ENCODE peak calls at places on chromosomes 6 and 20, in six cellular contexts. One of them, this sample, is unnamed. For H3K9me3, the result is how much of the 10 kb centered on the place peaks cover.

GRCh38 chr6:47098570-47098993 is 56.5 kb upstream of the ADGRF1 start:
- DNase-seq in adrenal gland: no peak
- DNase-seq in fibroblast of lung: peak
- DNase-seq in heart left ventricle: no peak
- DNase-seq in PC-3: no peak
- DNase-seq in effector memory CD4-positive, alpha-beta T cell: no peak
- DNase-seq in this sample: no peak

GRCh38 chr6:138087549-138087948 is 19.7 kb downstream of the PERP start:
- DNase-seq in adrenal gland: no peak
- DNase-seq in fibroblast of lung: peak
- DNase-seq in heart left ventricle: no peak
- DNase-seq in PC-3: peak
- DNase-seq in effector memory CD4-positive, alpha-beta T cell: no peak
- DNase-seq in this sample: no peak

GRCh38 chr6:95599691-95600090 is 22.4 kb downstream of the MANEA start:
- DNase-seq in adrenal gland: no peak
- DNase-seq in fibroblast of lung: no peak
- DNase-seq in heart left ventricle: no peak
- DNase-seq in PC-3: no peak
- DNase-seq in effector memory CD4-positive, alpha-beta T cell: no peak
- DNase-seq in this sample: no peak

GRCh38 chr6:136309171-136309570 is 19.5 kb upstream of the BCLAF1 start:
- DNase-seq in adrenal gland: no peak
- DNase-seq in fibroblast of lung: no peak
- DNase-seq in heart left ventricle: no peak
- DNase-seq in PC-3: no peak
- DNase-seq in effector memory CD4-positive, alpha-beta T cell: no peak
- DNase-seq in this sample: no peak

GRCh38 chr6:110053395-110054240 is 75.5 kb downstream of the GPR6 start:
- DNase-seq in adrenal gland: peak
- DNase-seq in fibroblast of lung: peak
- DNase-seq in heart left ventricle: peak
- DNase-seq in PC-3: peak
- DNase-seq in effector memory CD4-positive, alpha-beta T cell: no peak
- DNase-seq in this sample: no peak

GRCh38 chr6:446418-447366 is 55.1 kb downstream of the IRF4 start:
- DNase-seq in adrenal gland: no peak
- DNase-seq in fibroblast of lung: no peak
- DNase-seq in heart left ventricle: no peak
- DNase-seq in PC-3: peak
- DNase-seq in effector memory CD4-positive, alpha-beta T cell: peak
- DNase-seq in this sample: peak

GRCh38 chr6:70280462-70280861 is 22.4 kb downstream of the COL9A1 start:
- DNase-seq in adrenal gland: no peak
- DNase-seq in fibroblast of lung: no peak
- DNase-seq in heart left ventricle: no peak
- DNase-seq in PC-3: no peak
- DNase-seq in effector memory CD4-positive, alpha-beta T cell: no peak
- DNase-seq in this sample: no peak

GRCh38 chr6:37033255-37033654 is 27.8 kb downstream of the FGD2 start:
- DNase-seq in adrenal gland: no peak
- DNase-seq in fibroblast of lung: no peak
- DNase-seq in heart left ventricle: no peak
- DNase-seq in PC-3: peak
- DNase-seq in effector memory CD4-positive, alpha-beta T cell: no peak
- DNase-seq in this sample: no peak

GRCh38 chr6:169903122-169903521 is 151.7 kb downstream of the ERMARD start:
- DNase-seq in adrenal gland: no peak
- DNase-seq in fibroblast of lung: no peak
- DNase-seq in heart left ventricle: no peak
- DNase-seq in PC-3: no peak
- DNase-seq in effector memory CD4-positive, alpha-beta T cell: no peak
- DNase-seq in this sample: no peak

GRCh38 chr6:10643214-10643641 is 51.2 kb downstream of the C6orf52 start:
- DNase-seq in adrenal gland: no peak
- DNase-seq in fibroblast of lung: no peak
- DNase-seq in heart left ventricle: no peak
- DNase-seq in PC-3: no peak
- DNase-seq in effector memory CD4-positive, alpha-beta T cell: no peak
- DNase-seq in this sample: no peak

DNA sequence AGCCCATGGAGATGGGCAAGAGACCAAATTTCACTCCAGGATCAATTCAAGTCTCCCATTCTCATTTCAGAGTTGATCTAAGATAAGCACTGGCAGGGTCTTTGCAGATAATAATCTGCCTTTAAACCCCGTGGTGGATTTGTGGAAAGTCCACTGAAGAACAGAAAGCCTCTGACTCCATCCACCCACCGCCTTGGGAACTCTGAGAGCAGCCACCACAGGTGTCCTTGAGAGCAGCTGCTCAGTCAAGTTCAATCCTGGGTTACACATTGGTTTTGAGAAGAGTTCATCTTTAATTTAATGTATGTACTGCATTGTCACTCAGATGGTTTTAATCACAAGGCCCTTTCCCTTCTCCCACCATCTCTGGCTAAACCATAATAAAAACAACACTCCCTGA is 7.0 kb downstream of the AGPAT4 start:
- DNase-seq in adrenal gland: no peak
- DNase-seq in fibroblast of lung: no peak
- DNase-seq in heart left ventricle: no peak
- DNase-seq in PC-3: no peak
- DNase-seq in effector memory CD4-positive, alpha-beta T cell: no peak
- DNase-seq in this sample: no peak
- H3K9me3 ChIP-seq in adrenal gland: under half
- H3K9me3 ChIP-seq in fibroblast of lung: under half
- H3K9me3 ChIP-seq in heart left ventricle: under half
- H3K9me3 ChIP-seq in PC-3: under half
- H3K9me3 ChIP-seq in effector memory CD4-positive, alpha-beta T cell: under half
- H3K9me3 ChIP-seq in this sample: under half

GRCh38 chr6:27669798-27670301 is 196.9 kb upstream of the ZNF184 start:
- DNase-seq in adrenal gland: no peak
- DNase-seq in fibroblast of lung: no peak
- DNase-seq in heart left ventricle: no peak
- DNase-seq in PC-3: no peak
- DNase-seq in effector memory CD4-positive, alpha-beta T cell: no peak
- DNase-seq in this sample: no peak

GRCh38 chr6:27674882-27675281 is 202.0 kb upstream of the ZNF184 start:
- DNase-seq in adrenal gland: no peak
- DNase-seq in fibroblast of lung: no peak
- DNase-seq in heart left ventricle: no peak
- DNase-seq in PC-3: no peak
- DNase-seq in effector memory CD4-positive, alpha-beta T cell: no peak
- DNase-seq in this sample: no peak

GRCh38 chr6:27669278-27669797 is 196.4 kb upstream of the ZNF184 start:
- DNase-seq in adrenal gland: no peak
- DNase-seq in fibroblast of lung: no peak
- DNase-seq in heart left ventricle: no peak
- DNase-seq in PC-3: peak
- DNase-seq in effector memory CD4-positive, alpha-beta T cell: no peak
- DNase-seq in this sample: peak

GRCh38 chr6:27668442-27669275 is 195.8 kb upstream of the ZNF184 start:
- DNase-seq in adrenal gland: no peak
- DNase-seq in fibroblast of lung: peak
- DNase-seq in heart left ventricle: no peak
- DNase-seq in PC-3: peak
- DNase-seq in effector memory CD4-positive, alpha-beta T cell: no peak
- DNase-seq in this sample: no peak

GRCh38 chr6:27672113-27672799 is 199.4 kb upstream of the ZNF184 start:
- DNase-seq in adrenal gland: no peak
- DNase-seq in fibroblast of lung: peak
- DNase-seq in heart left ventricle: no peak
- DNase-seq in PC-3: peak
- DNase-seq in effector memory CD4-positive, alpha-beta T cell: no peak
- DNase-seq in this sample: peak
- H3K4me3 ChIP-seq in adrenal gland: no peak
- H3K4me3 ChIP-seq in fibroblast of lung: peak
- H3K4me3 ChIP-seq in heart left ventricle: no peak
- H3K4me3 ChIP-seq in PC-3: peak
- H3K4me3 ChIP-seq in effector memory CD4-positive, alpha-beta T cell: no peak
- H3K4me3 ChIP-seq in this sample: peak

DNA sequence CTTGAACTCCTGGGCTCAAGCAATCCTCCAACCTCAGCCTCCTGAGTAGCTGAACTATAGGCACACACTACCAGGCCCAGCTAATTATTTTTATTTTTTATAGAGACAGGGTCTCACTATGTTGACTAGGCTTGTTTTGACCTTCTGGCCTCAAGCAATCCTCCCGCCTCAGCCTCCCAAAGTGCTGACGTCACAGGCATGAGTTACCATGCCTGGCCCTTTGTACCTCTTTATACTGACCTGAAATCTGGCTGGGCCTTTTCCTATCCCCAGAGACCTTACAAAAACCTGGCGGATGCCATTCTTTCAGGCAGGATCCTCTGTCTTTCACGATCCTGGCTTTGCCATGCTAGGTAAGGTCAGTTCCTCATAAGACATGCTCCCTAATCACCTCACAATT is 11.5 kb downstream of the WFDC3 start:
- DNase-seq in adrenal gland: no peak
- DNase-seq in fibroblast of lung: no peak
- DNase-seq in heart left ventricle: no peak
- DNase-seq in PC-3: no peak
- DNase-seq in effector memory CD4-positive, alpha-beta T cell: no peak
- DNase-seq in this sample: no peak
- H3K27ac ChIP-seq in adrenal gland: no peak
- H3K27ac ChIP-seq in fibroblast of lung: peak
- H3K27ac ChIP-seq in heart left ventricle: peak
- H3K27ac ChIP-seq in PC-3: peak
- H3K27ac ChIP-seq in effector memory CD4-positive, alpha-beta T cell: no peak
- H3K27ac ChIP-seq in this sample: no peak

GRCh38 chr20:41168281-41169183 is 31.2 kb downstream of the PLCG1 start:
- DNase-seq in adrenal gland: no peak
- DNase-seq in fibroblast of lung: no peak
- DNase-seq in heart left ventricle: no peak
- DNase-seq in PC-3: no peak
- DNase-seq in effector memory CD4-positive, alpha-beta T cell: no peak
- DNase-seq in this sample: no peak
- H3K9me3 ChIP-seq in adrenal gland: under half
- H3K9me3 ChIP-seq in fibroblast of lung: under half
- H3K9me3 ChIP-seq in heart left ventricle: under half
- H3K9me3 ChIP-seq in PC-3: under half
- H3K9me3 ChIP-seq in effector memory CD4-positive, alpha-beta T cell: under half
- H3K9me3 ChIP-seq in this sample: under half

GRCh38 chr6:35668096-35668495 is 20.6 kb downstream of the FKBP5 start:
- DNase-seq in adrenal gland: no peak
- DNase-seq in fibroblast of lung: peak
- DNase-seq in heart left ventricle: no peak
- DNase-seq in PC-3: no peak
- DNase-seq in effector memory CD4-positive, alpha-beta T cell: no peak
- DNase-seq in this sample: no peak

GRCh38 chr6:35664945-35665344 is 23.8 kb downstream of the FKBP5 start:
- DNase-seq in adrenal gland: no peak
- DNase-seq in fibroblast of lung: peak
- DNase-seq in heart left ventricle: no peak
- DNase-seq in PC-3: no peak
- DNase-seq in effector memory CD4-positive, alpha-beta T cell: no peak
- DNase-seq in this sample: no peak

GRCh38 chr6:35665573-35665972 is 23.1 kb downstream of the FKBP5 start:
- DNase-seq in adrenal gland: no peak
- DNase-seq in fibroblast of lung: no peak
- DNase-seq in heart left ventricle: no peak
- DNase-seq in PC-3: no peak
- DNase-seq in effector memory CD4-positive, alpha-beta T cell: no peak
- DNase-seq in this sample: peak

GRCh38 chr6:35663447-35664235 is 25.1 kb downstream of the FKBP5 start:
- DNase-seq in adrenal gland: no peak
- DNase-seq in fibroblast of lung: peak
- DNase-seq in heart left ventricle: no peak
- DNase-seq in PC-3: peak
- DNase-seq in effector memory CD4-positive, alpha-beta T cell: no peak
- DNase-seq in this sample: peak

DNA sequence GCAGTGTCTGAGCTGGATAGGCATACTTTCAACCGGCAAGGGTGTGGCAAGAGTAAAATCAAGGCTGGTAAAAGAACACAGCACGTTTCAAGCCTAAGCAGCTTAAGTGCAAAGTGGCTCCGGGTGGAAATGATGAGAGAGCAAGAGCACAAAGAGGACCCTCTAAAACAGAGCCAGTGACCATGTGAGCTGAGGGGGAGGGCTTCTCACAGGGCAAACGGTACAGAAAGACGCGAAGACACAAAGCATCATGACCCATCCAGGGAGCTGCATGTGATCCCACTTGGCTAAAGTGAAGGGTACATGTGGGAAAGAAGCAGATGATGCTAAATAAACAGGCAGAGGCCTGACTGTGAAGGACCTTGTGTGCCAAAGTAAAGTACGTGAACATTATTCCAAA is 25.7 kb downstream of the FKBP5 start:
- DNase-seq in adrenal gland: no peak
- DNase-seq in fibroblast of lung: peak
- DNase-seq in heart left ventricle: no peak
- DNase-seq in PC-3: no peak
- DNase-seq in effector memory CD4-positive, alpha-beta T cell: no peak
- DNase-seq in this sample: no peak
- H3K4me3 ChIP-seq in adrenal gland: no peak
- H3K4me3 ChIP-seq in fibroblast of lung: peak
- H3K4me3 ChIP-seq in heart left ventricle: no peak
- H3K4me3 ChIP-seq in PC-3: no peak
- H3K4me3 ChIP-seq in effector memory CD4-positive, alpha-beta T cell: peak
- H3K4me3 ChIP-seq in this sample: peak

GRCh38 chr6:125812394-125813231 is 21.9 kb downstream of the NCOA7 start:
- DNase-seq in adrenal gland: no peak
- DNase-seq in fibroblast of lung: peak
- DNase-seq in heart left ventricle: no peak
- DNase-seq in PC-3: peak
- DNase-seq in effector memory CD4-positive, alpha-beta T cell: no peak
- DNase-seq in this sample: no peak
- H3K27ac ChIP-seq in adrenal gland: peak
- H3K27ac ChIP-seq in fibroblast of lung: peak
- H3K27ac ChIP-seq in heart left ventricle: peak
- H3K27ac ChIP-seq in PC-3: peak
- H3K27ac ChIP-seq in effector memory CD4-positive, alpha-beta T cell: no peak
- H3K27ac ChIP-seq in this sample: no peak

GRCh38 chr6:163670283-163670682 is 255.8 kb downstream of the QKI start:
- DNase-seq in adrenal gland: no peak
- DNase-seq in fibroblast of lung: no peak
- DNase-seq in heart left ventricle: no peak
- DNase-seq in PC-3: no peak
- DNase-seq in effector memory CD4-positive, alpha-beta T cell: no peak
- DNase-seq in this sample: no peak

GRCh38 chr6:163665464-163665863 is 250.9 kb downstream of the QKI start:
- DNase-seq in adrenal gland: no peak
- DNase-seq in fibroblast of lung: no peak
- DNase-seq in heart left ventricle: no peak
- DNase-seq in PC-3: no peak
- DNase-seq in effector memory CD4-positive, alpha-beta T cell: no peak
- DNase-seq in this sample: no peak

GRCh38 chr6:163671355-163671754 is 256.8 kb downstream of the QKI start:
- DNase-seq in adrenal gland: no peak
- DNase-seq in fibroblast of lung: no peak
- DNase-seq in heart left ventricle: no peak
- DNase-seq in PC-3: no peak
- DNase-seq in effector memory CD4-positive, alpha-beta T cell: no peak
- DNase-seq in this sample: no peak

GRCh38 chr6:163667372-163668060 is 253.0 kb downstream of the QKI start:
- DNase-seq in adrenal gland: peak
- DNase-seq in fibroblast of lung: peak
- DNase-seq in heart left ventricle: peak
- DNase-seq in PC-3: no peak
- DNase-seq in effector memory CD4-positive, alpha-beta T cell: no peak
- DNase-seq in this sample: no peak

GRCh38 chr6:163668061-163668426 is 253.5 kb downstream of the QKI start:
- DNase-seq in adrenal gland: no peak
- DNase-seq in fibroblast of lung: no peak
- DNase-seq in heart left ventricle: no peak
- DNase-seq in PC-3: no peak
- DNase-seq in effector memory CD4-positive, alpha-beta T cell: no peak
- DNase-seq in this sample: no peak
- H3K9me3 ChIP-seq in adrenal gland: under half
- H3K9me3 ChIP-seq in fibroblast of lung: under half
- H3K9me3 ChIP-seq in heart left ventricle: under half
- H3K9me3 ChIP-seq in PC-3: under half
- H3K9me3 ChIP-seq in effector memory CD4-positive, alpha-beta T cell: under half
- H3K9me3 ChIP-seq in this sample: under half

This sample was measured in CD4-positive, CD25-positive, alpha-beta regulatory T cell.